ENCODE peak calls at places on chromosomes 4 and X, in ten cellular contexts. Y, D, Z, E, I, F, K, T, V and U are unnamed samples.

GRCh38 chr4:36088542-36088941 is 155.8 kb downstream of the ARAP2 start:
- DNase-seq in Y (no peak), D (no peak), Z (no peak), E (no peak), I (no peak), F (no peak), K (no peak), T (no peak), V (no peak), U (no peak)

GRCh38 chr4:105622269-105622668 is 69.8 kb downstream of the ARHGEF38 start:
- DNase-seq in Y (no peak), D (no peak), Z (no peak), E (no peak), I (no peak), F (no peak), K (no peak), T (no peak), V (no peak), U (no peak)

GRCh38 chr4:15004701-15005301 is 2.5 kb downstream of the CPEB2 start:
- DNase-seq in Y (peak), D (peak), Z (no peak), E (peak), I (peak), F (no peak), K (peak), T (peak), V (peak), U (peak)

GRCh38 chr4:108651068-108651794 is 832 bp downstream of the OSTC start:
- DNase-seq in Y (no peak), D (no peak), Z (no peak), E (no peak), I (peak), F (no peak), K (peak), T (no peak), V (peak), U (no peak)

GRCh38 chr4:164536829-164537228 is 217.1 kb upstream of the SMIM31 start:
- DNase-seq in Y (peak), D (no peak), Z (no peak), E (no peak), I (no peak), F (peak), K (no peak), T (no peak), V (peak), U (no peak)

GRCh38 chrX:71301195-71301924 is at the start of gene ITGB1BP2:
- DNase-seq in Y (peak), D (no peak), Z (no peak), E (no peak), I (no peak), F (no peak), K (peak), T (no peak), V (peak), U (no peak)

GRCh38 chr4:153714247-153714646 is 30.2 kb downstream of the TLR2 start:
- DNase-seq in Y (no peak), D (no peak), Z (no peak), E (no peak), I (no peak), F (no peak), K (no peak), T (no peak), V (no peak), U (no peak)

GRCh38 chrX:41198410-41198809 is 113.2 kb downstream of the USP9X start:
- DNase-seq in Y (no peak), D (no peak), Z (no peak), E (no peak), I (no peak), F (no peak), K (no peak), T (no peak), V (no peak), U (no peak)

GRCh38 chr4:99394913-99395312 is 40.2 kb downstream of the ADH7 start:
- DNase-seq in Y (no peak), D (no peak), Z (no peak), E (no peak), I (no peak), F (no peak), K (no peak), T (no peak), V (peak), U (no peak)

GRCh38 chr4:177093964-177094363 is 215.7 kb upstream of the NEIL3 start:
- DNase-seq in Y (no peak), D (no peak), Z (no peak), E (no peak), I (no peak), F (no peak), K (no peak), T (no peak), V (no peak), U (no peak)

GRCh38 chrX:136689441-136689840 is 41.5 kb downstream of the CD40LG start:
- DNase-seq in Y (no peak), D (peak), Z (no peak), E (no peak), I (peak), F (no peak), K (no peak), T (no peak), V (no peak), U (no peak)

GRCh38 chr4:182643801-182644311 is 273.3 kb downstream of the DCTD start:
- DNase-seq in Y (no peak), D (no peak), Z (no peak), E (no peak), I (no peak), F (peak), K (no peak), T (no peak), V (peak), U (no peak)